ENCODE peak calls at places on chromosomes 13 and 19, in six cellular contexts. One of them, this sample, is unnamed.

GRCh38 chr19:7902796-7903243 is 857 bp upstream of the MAP2K7 start:
- DNase-seq in fibroblast of the aortic adventitia: no peak
- DNase-seq in right lobe of liver: peak
- DNase-seq in IMR-90: no peak
- DNase-seq in cardiac fibroblast: no peak
- DNase-seq in AG04449: no peak
- DNase-seq in this sample: no peak

GRCh38 chr19:56839665-56840451 is 668 bp downstream of the PEG3 start:
- DNase-seq in IMR-90: no peak
- DNase-seq in AG04449: no peak
- DNase-seq in cardiac fibroblast: no peak
- DNase-seq in fibroblast of the aortic adventitia: no peak
- DNase-seq in right lobe of liver: peak
- DNase-seq in this sample: no peak

GRCh38 chr13:45434556-45435371 is 16.6 kb upstream of the SLC25A30 start:
- DNase-seq in cardiac fibroblast: no peak
- DNase-seq in fibroblast of the aortic adventitia: no peak
- DNase-seq in AG04449: no peak
- DNase-seq in right lobe of liver: peak
- DNase-seq in IMR-90: no peak
- DNase-seq in this sample: no peak

GRCh38 chr19:12828494-12828893 is 5.9 kb downstream of the RTBDN start:
- DNase-seq in right lobe of liver: peak
- DNase-seq in cardiac fibroblast: no peak
- DNase-seq in IMR-90: no peak
- DNase-seq in AG04449: no peak
- DNase-seq in fibroblast of the aortic adventitia: no peak
- DNase-seq in this sample: no peak

GRCh38 chr13:72920097-72920496 is 138.2 kb downstream of the PIBF1 start:
- DNase-seq in cardiac fibroblast: peak
- DNase-seq in right lobe of liver: no peak
- DNase-seq in AG04449: peak
- DNase-seq in fibroblast of the aortic adventitia: peak
- DNase-seq in IMR-90: peak
- DNase-seq in this sample: no peak

GRCh38 chr19:51357952-51358351 is 8.2 kb downstream of the ETFB start:
- DNase-seq in IMR-90: no peak
- DNase-seq in AG04449: no peak
- DNase-seq in right lobe of liver: no peak
- DNase-seq in fibroblast of the aortic adventitia: no peak
- DNase-seq in cardiac fibroblast: no peak
- DNase-seq in this sample: no peak

GRCh38 chr19:9014809-9015208 is 4.6 kb upstream of the MUC16 start:
- DNase-seq in AG04449: no peak
- DNase-seq in fibroblast of the aortic adventitia: no peak
- DNase-seq in IMR-90: no peak
- DNase-seq in cardiac fibroblast: no peak
- DNase-seq in right lobe of liver: no peak
- DNase-seq in this sample: no peak

GRCh38 chr13:105721056-105721455 is 814.4 kb downstream of the EFNB2 start:
- DNase-seq in fibroblast of the aortic adventitia: no peak
- DNase-seq in cardiac fibroblast: peak
- DNase-seq in AG04449: no peak
- DNase-seq in right lobe of liver: no peak
- DNase-seq in IMR-90: no peak
- DNase-seq in this sample: no peak

GRCh38 chr13:49629196-49629938 is 1.1 kb downstream of the ARL11 start:
- DNase-seq in AG04449: no peak
- DNase-seq in fibroblast of the aortic adventitia: no peak
- DNase-seq in cardiac fibroblast: no peak
- DNase-seq in IMR-90: no peak
- DNase-seq in right lobe of liver: no peak
- DNase-seq in this sample: no peak

GRCh38 chr19:1374250-1374577 is 9.5 kb upstream of the NDUFS7 start:
- DNase-seq in right lobe of liver: peak
- DNase-seq in cardiac fibroblast: no peak
- DNase-seq in AG04449: no peak
- DNase-seq in IMR-90: no peak
- DNase-seq in fibroblast of the aortic adventitia: no peak
- DNase-seq in this sample: no peak

GRCh38 chr19:35755550-35756371 is 1.1 kb downstream of the HSPB6 start:
- DNase-seq in IMR-90: peak
- DNase-seq in cardiac fibroblast: peak
- DNase-seq in right lobe of liver: no peak
- DNase-seq in fibroblast of the aortic adventitia: peak
- DNase-seq in AG04449: no peak
- DNase-seq in this sample: no peak

GRCh38 chr13:20129076-20129475 is 31.8 kb downstream of the GJA3 start:
- DNase-seq in cardiac fibroblast: no peak
- DNase-seq in IMR-90: no peak
- DNase-seq in right lobe of liver: peak
- DNase-seq in fibroblast of the aortic adventitia: no peak
- DNase-seq in AG04449: no peak
- DNase-seq in this sample: no peak

GRCh38 chr13:108902557-108903155 is 273.2 kb downstream of the MYO16 start:
- DNase-seq in right lobe of liver: no peak
- DNase-seq in IMR-90: no peak
- DNase-seq in AG04449: no peak
- DNase-seq in fibroblast of the aortic adventitia: no peak
- DNase-seq in cardiac fibroblast: peak
- DNase-seq in this sample: no peak

GRCh38 chr19:1725100-1726064 is 27.9 kb upstream of the ONECUT3 start:
- DNase-seq in right lobe of liver: peak
- DNase-seq in cardiac fibroblast: peak
- DNase-seq in fibroblast of the aortic adventitia: peak
- DNase-seq in AG04449: no peak
- DNase-seq in IMR-90: peak
- DNase-seq in this sample: no peak

GRCh38 chr19:51948979-51949378 is 21.7 kb downstream of the ZNF613 start:
- DNase-seq in fibroblast of the aortic adventitia: peak
- DNase-seq in right lobe of liver: no peak
- DNase-seq in IMR-90: peak
- DNase-seq in cardiac fibroblast: peak
- DNase-seq in AG04449: no peak
- DNase-seq in this sample: no peak

GRCh38 chr19:14091885-14092462 is 1.4 kb upstream of the SAMD1 start:
- DNase-seq in AG04449: no peak
- DNase-seq in cardiac fibroblast: no peak
- DNase-seq in fibroblast of the aortic adventitia: no peak
- DNase-seq in IMR-90: no peak
- DNase-seq in right lobe of liver: no peak
- DNase-seq in this sample: no peak
- TF ChIP-seq CTCF in AG04449: no peak
- TF ChIP-seq CTCF in cardiac fibroblast: no peak
- TF ChIP-seq CTCF in fibroblast of the aortic adventitia: no peak
- TF ChIP-seq CTCF in IMR-90: no peak
- TF ChIP-seq CTCF in right lobe of liver: no peak
- TF ChIP-seq CTCF in this sample: no peak

GRCh38 chr13:36796052-36796451 is 23.0 kb upstream of the RFXAP start:
- DNase-seq in AG04449: no peak
- DNase-seq in cardiac fibroblast: no peak
- DNase-seq in fibroblast of the aortic adventitia: no peak
- DNase-seq in IMR-90: no peak
- DNase-seq in right lobe of liver: no peak
- DNase-seq in this sample: no peak
- H3K4me3 ChIP-seq in AG04449: no peak
- H3K4me3 ChIP-seq in cardiac fibroblast: no peak
- H3K4me3 ChIP-seq in fibroblast of the aortic adventitia: no peak
- H3K4me3 ChIP-seq in IMR-90: no peak
- H3K4me3 ChIP-seq in right lobe of liver: no peak
- H3K4me3 ChIP-seq in this sample: no peak

GRCh38 chr19:45528744-45529453 is 21.6 kb downstream of the VASP start:
- DNase-seq in cardiac fibroblast: no peak
- DNase-seq in AG04449: no peak
- DNase-seq in fibroblast of the aortic adventitia: no peak
- DNase-seq in IMR-90: no peak
- DNase-seq in right lobe of liver: no peak
- DNase-seq in this sample: no peak
- TF ChIP-seq CTCF in cardiac fibroblast: no peak
- TF ChIP-seq CTCF in AG04449: no peak
- TF ChIP-seq CTCF in fibroblast of the aortic adventitia: no peak
- TF ChIP-seq CTCF in IMR-90: no peak
- TF ChIP-seq CTCF in right lobe of liver: no peak
- TF ChIP-seq CTCF in this sample: no peak

DNA sequence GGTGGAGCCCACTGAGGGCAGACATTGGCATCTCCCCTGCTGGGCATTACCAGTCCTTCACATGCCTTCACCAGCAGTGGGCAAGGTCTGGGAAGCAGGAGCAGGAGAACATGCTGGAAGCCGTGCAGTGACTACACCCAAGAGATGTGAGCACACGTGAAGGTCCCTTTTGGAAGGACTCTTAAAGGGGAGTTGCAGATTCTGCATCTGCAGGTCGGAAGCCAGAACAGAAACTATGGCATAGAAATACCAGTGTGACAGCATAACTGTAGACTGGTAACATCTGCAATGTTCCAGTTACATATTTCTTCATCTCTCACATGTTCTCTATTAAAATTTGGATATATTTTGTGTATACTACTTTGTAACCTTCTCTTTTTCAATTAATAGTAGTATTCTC is 26.9 kb upstream of the KL start:
- DNase-seq in AG04449: no peak
- DNase-seq in fibroblast of the aortic adventitia: no peak
- DNase-seq in IMR-90: no peak
- DNase-seq in right lobe of liver: no peak
- DNase-seq in cardiac fibroblast: no peak
- DNase-seq in this sample: no peak
- H3K4me3 ChIP-seq in AG04449: no peak
- H3K4me3 ChIP-seq in fibroblast of the aortic adventitia: no peak
- H3K4me3 ChIP-seq in IMR-90: no peak
- H3K4me3 ChIP-seq in right lobe of liver: no peak
- H3K4me3 ChIP-seq in cardiac fibroblast: no peak
- H3K4me3 ChIP-seq in this sample: no peak

DNA sequence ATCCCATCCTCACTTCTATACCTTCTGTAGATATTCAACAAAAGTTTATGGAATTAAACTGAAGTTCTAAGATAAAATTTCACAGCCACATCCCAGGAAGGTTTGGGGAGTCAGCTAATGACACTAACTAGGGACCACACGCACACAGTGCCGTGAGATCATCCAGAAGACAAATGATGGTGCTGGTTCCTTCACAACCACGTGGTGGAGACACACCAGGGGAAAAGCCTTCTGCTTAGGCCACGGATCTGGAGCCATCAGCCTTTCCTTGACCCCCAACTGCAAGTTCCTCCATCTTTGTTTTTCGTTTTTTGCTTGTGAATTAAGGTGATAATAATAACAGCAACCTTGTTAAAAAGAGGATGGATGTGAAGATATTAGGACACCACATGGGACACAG is 241.6 kb upstream of the MAB21L1 start:
- DNase-seq in IMR-90: no peak
- DNase-seq in cardiac fibroblast: no peak
- DNase-seq in right lobe of liver: no peak
- DNase-seq in fibroblast of the aortic adventitia: no peak
- DNase-seq in AG04449: no peak
- DNase-seq in this sample: no peak
- TF ChIP-seq CTCF in IMR-90: no peak
- TF ChIP-seq CTCF in cardiac fibroblast: no peak
- TF ChIP-seq CTCF in right lobe of liver: no peak
- TF ChIP-seq CTCF in fibroblast of the aortic adventitia: no peak
- TF ChIP-seq CTCF in AG04449: no peak
- TF ChIP-seq CTCF in this sample: peak

DNA sequence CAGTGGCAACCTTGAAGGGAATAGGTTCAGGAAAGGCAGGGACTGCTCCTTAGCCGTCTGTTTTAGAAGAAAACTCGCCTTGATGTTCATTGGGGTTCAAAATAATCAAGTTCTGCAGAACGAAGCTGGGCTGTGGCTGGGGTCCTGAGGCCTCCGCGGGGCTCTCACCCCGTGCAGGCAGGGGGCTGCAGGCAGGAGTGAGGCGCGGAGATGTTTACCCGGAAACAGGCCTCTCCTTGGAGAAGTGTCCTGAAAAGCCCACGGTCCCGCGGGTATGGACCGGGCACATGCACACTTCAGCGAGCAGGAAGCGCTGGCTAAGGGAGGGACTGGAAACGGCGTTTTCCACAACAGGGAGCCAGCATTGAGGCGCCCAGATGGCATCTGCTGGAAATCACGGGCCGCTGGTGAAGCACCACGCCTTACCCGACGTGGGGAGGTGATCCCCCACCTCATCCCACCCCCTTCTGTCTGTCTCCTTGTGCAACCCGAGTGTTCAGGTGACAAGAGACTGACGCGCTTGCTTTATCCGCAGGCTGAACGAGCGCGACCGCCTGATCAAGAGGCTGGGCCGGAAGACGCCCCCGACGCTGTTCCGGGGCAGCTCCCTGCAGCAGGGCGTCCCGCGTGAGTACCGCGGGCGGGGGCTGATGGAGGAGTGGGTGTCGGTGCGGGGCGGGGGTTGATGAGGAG is 39.7 kb downstream of the SHISA2 start:
- DNase-seq in AG04449: no peak
- DNase-seq in IMR-90: no peak
- DNase-seq in cardiac fibroblast: no peak
- DNase-seq in fibroblast of the aortic adventitia: no peak
- DNase-seq in right lobe of liver: no peak
- DNase-seq in this sample: no peak
- H3K4me3 ChIP-seq in AG04449: peak
- H3K4me3 ChIP-seq in IMR-90: no peak
- H3K4me3 ChIP-seq in cardiac fibroblast: peak
- H3K4me3 ChIP-seq in fibroblast of the aortic adventitia: no peak
- H3K4me3 ChIP-seq in right lobe of liver: peak
- H3K4me3 ChIP-seq in this sample: peak